ENCODE peak calls at places on chromosomes 1 and 21, in five cellular contexts. R, B, T, E and Q are unnamed samples.

GRCh38 chr1:227447531-227447990 is 115.8 kb upstream of the ZNF678 start:
- DNase-seq in R (no peak), B (no peak), T (peak; percentile 46), E (no peak), Q (peak; percentile 57)

GRCh38 chr1:209220048-209220524 is 363.4 kb upstream of the CAMK1G start:
- DNase-seq in R (no peak), B (no peak), T (no peak), E (no peak), Q (no peak)

GRCh38 chr1:91529856-91530255 is 29.2 kb downstream of the CDC7 start:
- DNase-seq in R (no peak), B (peak; percentile 19), T (peak; percentile 43), E (peak; percentile 9), Q (no peak)

GRCh38 chr1:12166834-12167492 is at the start of gene TNFRSF1B:
- DNase-seq in R (no peak), B (peak; percentile 92), T (peak; percentile 71), E (peak; percentile 68), Q (peak; percentile 25)

GRCh38 chr1:79551321-79551720 is 544.8 kb upstream of the ADGRL4 start:
- DNase-seq in R (no peak), B (no peak), T (no peak), E (no peak), Q (no peak)

GRCh38 chr1:11237364-11237755 is 25.0 kb downstream of the MTOR start:
- DNase-seq in R (no peak), B (no peak), T (no peak), E (no peak), Q (no peak)

GRCh38 chr1:222739465-222739864 is 2.5 kb downstream of the FAM177B start:
- DNase-seq in R (no peak), B (no peak), T (no peak), E (no peak), Q (no peak)

GRCh38 chr1:40948741-40949528 is 30.6 kb upstream of the CTPS1 start:
- DNase-seq in R (peak; percentile 77), B (peak; percentile 75), T (peak; percentile 85), E (peak; percentile 76), Q (peak; percentile 55)

GRCh38 chr1:159171688-159172501 is 480 bp downstream of the CADM3 start:
- DNase-seq in R (no peak), B (no peak), T (peak; percentile 21), E (no peak), Q (peak; percentile 20)

GRCh38 chr1:149849246-149849946 is 50.0 kb upstream of the BOLA1 start:
- DNase-seq in R (no peak), B (no peak), T (no peak), E (peak; percentile 30), Q (no peak)

GRCh38 chr1:237799762-237800474 is 90.8 kb downstream of the ZP4 start:
- DNase-seq in R (peak; percentile 43), B (peak; percentile 76), T (no peak), E (peak; percentile 68), Q (peak; percentile 87)

GRCh38 chr21:25615880-25616279 is 8.6 kb upstream of the MRPL39 start:
- DNase-seq in R (no peak), B (no peak), T (no peak), E (no peak), Q (no peak)

GRCh38 chr1:47405697-47406096 is 10.4 kb upstream of the FOXE3 start:
- DNase-seq in R (no peak), B (peak; percentile 40), T (no peak), E (peak; percentile 7), Q (no peak)

GRCh38 chr1:117783586-117784396 is 145.6 kb downstream of the GDAP2 start:
- DNase-seq in R (no peak), B (no peak), T (no peak), E (no peak), Q (no peak)

GRCh38 chr1:19341201-19342076 is 29.3 kb downstream of the SLC66A1 start:
- DNase-seq in R (peak; percentile 48), B (peak; percentile 91), T (peak; percentile 72), E (peak; percentile 69), Q (peak; percentile 74)

GRCh38 chr1:64072089-64072835 is 131.2 kb upstream of the UBE2U start:
- DNase-seq in R (no peak), B (no peak), T (peak; percentile 66), E (no peak), Q (no peak)
- TF ChIP-seq MYC in R (no peak), B (no peak), T (no peak), E (no peak), Q (no peak)

GRCh38 chr1:16161717-16162116 is 5.8 kb upstream of the EPHA2 start:
- DNase-seq in R (no peak), B (no peak), T (no peak), E (no peak), Q (no peak)

GRCh38 chr1:16158025-16158424 is 2.2 kb upstream of the EPHA2 start:
- DNase-seq in R (no peak), B (no peak), T (no peak), E (no peak), Q (no peak)

GRCh38 chr1:16162163-16162822 is 6.4 kb upstream of the EPHA2 start:
- DNase-seq in R (no peak), B (peak; percentile 93), T (no peak), E (no peak), Q (no peak)

GRCh38 chr1:16156848-16157495 is 1.1 kb upstream of the EPHA2 start:
- DNase-seq in R (peak; percentile 55), B (no peak), T (peak; percentile 47), E (no peak), Q (no peak)

GRCh38 chr1:16158993-16159831 is 3.3 kb upstream of the EPHA2 start:
- DNase-seq in R (no peak), B (no peak), T (no peak), E (no peak), Q (no peak)
- TF ChIP-seq MYC in R (no peak), B (no peak), T (no peak), E (no peak), Q (no peak)

DNA sequence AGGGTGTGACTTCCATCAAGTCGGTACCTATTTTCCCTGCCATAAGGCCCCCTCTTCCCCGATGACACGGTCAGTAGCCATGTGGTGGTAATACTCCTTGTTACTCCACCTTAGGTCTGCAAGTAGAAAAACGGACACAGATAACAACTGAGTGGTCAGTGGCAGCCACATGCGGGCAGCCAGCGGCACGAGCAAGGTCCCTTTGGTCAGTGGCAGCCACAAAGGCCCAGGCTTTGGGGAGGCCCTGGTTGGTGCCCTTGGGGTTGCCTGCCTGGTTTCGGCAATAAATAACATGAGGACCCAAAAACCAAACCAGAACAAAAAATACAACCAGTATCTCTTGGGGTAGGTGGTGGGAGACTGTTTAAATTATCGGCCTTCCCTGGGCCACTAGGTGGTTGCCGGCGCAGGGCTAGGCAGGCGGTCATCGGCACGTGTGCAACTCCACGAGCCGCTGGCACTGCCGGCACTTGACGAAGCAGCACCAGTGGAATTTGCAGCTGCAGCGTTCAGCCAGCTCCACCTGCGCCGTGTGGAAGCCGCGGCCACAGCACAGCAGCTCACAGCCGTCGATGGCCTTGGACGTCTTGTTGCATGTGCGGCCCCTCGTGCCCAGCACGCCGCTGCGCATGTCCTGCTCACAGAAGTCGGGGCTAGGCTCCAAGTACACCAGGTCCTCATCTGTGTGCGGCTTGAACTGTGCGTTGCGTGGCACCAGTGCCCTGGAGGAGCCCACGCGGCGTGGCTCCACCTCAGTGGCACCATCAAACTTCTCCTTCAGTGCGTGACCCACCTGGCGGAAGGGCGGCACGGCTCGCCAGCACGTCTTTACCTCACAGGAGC is 23.1 kb downstream of the WNT4 start:
- DNase-seq in R (no peak), B (no peak), T (no peak), E (no peak), Q (no peak)
- TF ChIP-seq MYC in R (no peak), B (no peak), T (no peak), E (no peak), Q (no peak)

DNA sequence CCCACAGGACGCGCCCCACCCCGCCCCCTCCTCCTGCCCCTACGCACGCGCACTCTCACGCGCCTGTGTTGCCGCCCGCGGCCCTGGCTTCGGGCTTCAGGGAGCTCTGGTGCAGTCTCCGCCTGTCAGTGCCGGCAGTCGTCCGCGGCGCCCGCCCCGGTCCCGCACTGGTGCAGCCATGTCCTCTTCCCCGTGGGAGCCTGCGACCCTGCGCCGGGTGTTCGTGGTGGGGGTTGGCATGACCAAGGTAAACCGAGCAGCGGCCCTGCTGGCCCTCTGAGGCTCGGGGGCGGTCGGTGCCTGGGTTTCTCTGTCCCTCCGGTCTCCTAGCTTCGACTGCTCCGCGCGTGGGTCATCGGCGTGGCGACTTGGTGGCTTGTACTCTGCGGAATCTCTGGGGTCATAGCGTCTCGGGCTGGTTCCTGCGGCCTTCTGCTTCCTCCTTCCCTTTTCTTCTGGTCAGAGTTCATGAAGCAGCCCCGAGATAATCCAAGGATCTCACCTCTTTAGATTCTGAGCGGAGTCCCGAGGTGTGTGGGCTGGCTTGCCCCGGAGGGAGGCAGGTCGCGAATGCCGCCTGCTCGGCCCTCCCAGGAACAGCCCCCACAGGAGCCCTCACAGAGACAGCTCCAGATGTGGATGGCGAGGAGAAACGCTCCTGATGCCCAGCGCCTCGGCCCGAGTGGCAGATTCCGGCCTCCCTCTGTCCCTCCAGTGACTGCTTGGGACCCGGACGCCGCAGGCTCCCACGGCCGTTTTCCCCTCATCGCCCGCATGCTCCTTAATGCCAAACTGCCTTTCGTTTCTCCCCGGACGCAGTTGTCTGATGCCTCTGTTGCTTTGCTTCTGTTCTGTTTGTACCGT is at the start of gene SCP2:
- DNase-seq in R (peak; percentile 51), B (peak; percentile 89), T (peak; percentile 68), E (peak; percentile 80), Q (peak; percentile 67)
- TF ChIP-seq MYC in R (no peak), B (no peak), T (no peak), E (no peak), Q (no peak)

GRCh38 chr1:242088875-242089274 is 90.0 kb upstream of the MAP1LC3C start:
- DNase-seq in R (no peak), B (no peak), T (no peak), E (no peak), Q (no peak)

GRCh38 chr1:242086093-242086492 is 87.2 kb upstream of the MAP1LC3C start:
- DNase-seq in R (no peak), B (no peak), T (no peak), E (no peak), Q (no peak)

GRCh38 chr1:242081446-242081845 is 82.5 kb upstream of the MAP1LC3C start:
- DNase-seq in R (no peak), B (no peak), T (no peak), E (no peak), Q (no peak)

GRCh38 chr1:242083742-242084141 is 84.8 kb upstream of the MAP1LC3C start:
- DNase-seq in R (no peak), B (no peak), T (no peak), E (no peak), Q (no peak)
- TF ChIP-seq MYC in R (no peak), B (no peak), T (no peak), E (no peak), Q (no peak)